ENCODE peak calls at places on chromosomes 4 and X, in ten cellular contexts. X, O, P, V, U, S, F, M, C and J are unnamed samples.
A peak's percentile ranks its signal among the peaks of the same experiment; 100 is the strongest.

GRCh38 chrX:53479295-53479694 is 45.1 kb upstream of the HSD17B10 start:
- DNase-seq in V (no peak), X (no peak), S (no peak), C (no peak), F (no peak), U (no peak), M (no peak), P (no peak), O (no peak), J (no peak)

GRCh38 chr4:6701371-6701770 is 7.7 kb downstream of the S100P start:
- DNase-seq in X (no peak), F (no peak), V (no peak), C (no peak), U (no peak), M (no peak), S (no peak), P (no peak), O (peak; percentile 75), J (no peak)

GRCh38 chrX:10165580-10166247 is 8.9 kb downstream of the CLCN4 start:
- DNase-seq in M (peak; percentile 38), V (no peak), C (no peak), P (no peak), O (no peak), S (no peak), X (no peak), F (no peak), U (no peak), J (no peak)

GRCh38 chr4:21181716-21182115 is 481.5 kb downstream of the PACRGL start:
- DNase-seq in S (no peak), C (no peak), F (no peak), P (no peak), U (no peak), O (no peak), M (no peak), V (no peak), X (no peak), J (no peak)

GRCh38 chr4:119715490-119716445 is 87.2 kb upstream of the PDE5A start:
- DNase-seq in X (no peak), P (no peak), S (no peak), C (no peak), U (no peak), O (no peak), M (no peak), F (no peak), V (no peak), J (no peak)

GRCh38 chrX:13627306-13627705 is 25.6 kb upstream of the TCEANC start:
- DNase-seq in S (no peak), X (no peak), M (no peak), V (no peak), U (no peak), F (no peak), P (no peak), O (no peak), C (no peak), J (no peak)

GRCh38 chr4:153419029-153419428 is 47.1 kb upstream of the TMEM131L start:
- DNase-seq in S (no peak), M (no peak), F (no peak), V (no peak), C (no peak), X (no peak), U (no peak), O (no peak), P (no peak), J (no peak)

GRCh38 chr4:47488706-47489105 is 3.6 kb downstream of the ATP10D start:
- DNase-seq in M (no peak), P (no peak), U (no peak), F (no peak), V (no peak), C (no peak), S (no peak), X (no peak), O (no peak), J (no peak)

GRCh38 chrX:53357799-53358530 is 64.5 kb downstream of the SMC1A start:
- DNase-seq in C (no peak), U (no peak), F (no peak), S (no peak), X (no peak), P (no peak), M (no peak), V (no peak), O (no peak), J (no peak)

GRCh38 chr4:118738999-118739690 is 54.0 kb downstream of the METTL14 start:
- DNase-seq in M (no peak), O (no peak), X (no peak), S (no peak), F (no peak), U (no peak), P (no peak), C (no peak), V (no peak), J (no peak)

GRCh38 chrX:18607966-18608365 is 63.9 kb downstream of the RS1 start:
- DNase-seq in M (no peak), F (no peak), U (no peak), P (no peak), V (no peak), O (no peak), X (no peak), S (no peak), C (no peak), J (no peak)

GRCh38 chrX:23434356-23434884 is 99.8 kb downstream of the PTCHD1 start:
- DNase-seq in M (peak; percentile 84), C (peak; percentile 63), F (no peak), V (peak; percentile 81), P (peak; percentile 77), S (peak; percentile 37), O (no peak), U (no peak), X (peak; percentile 90), J (no peak)

GRCh38 chr4:55851885-55852284 is 1.6 kb upstream of the EXOC1 start:
- DNase-seq in M (no peak), U (no peak), S (no peak), X (no peak), C (no peak), P (no peak), V (no peak), O (no peak), F (no peak), J (no peak)

GRCh38 chr4:40423735-40424134 is 88.6 kb downstream of the CHRNA9 start:
- DNase-seq in U (no peak), X (no peak), P (no peak), M (no peak), C (no peak), S (no peak), V (no peak), O (no peak), F (no peak), J (no peak)

GRCh38 chrX:35339796-35340195 is 397.2 kb downstream of the FAM47B start:
- DNase-seq in F (no peak), X (no peak), U (no peak), O (no peak), V (no peak), P (no peak), C (no peak), M (no peak), S (no peak), J (no peak)

GRCh38 chr4:19455196-19455595 is 796.5 kb upstream of the SLIT2 start:
- DNase-seq in V (no peak), M (no peak), O (no peak), X (no peak), P (no peak), F (no peak), S (no peak), C (no peak), U (no peak), J (no peak)

DNA sequence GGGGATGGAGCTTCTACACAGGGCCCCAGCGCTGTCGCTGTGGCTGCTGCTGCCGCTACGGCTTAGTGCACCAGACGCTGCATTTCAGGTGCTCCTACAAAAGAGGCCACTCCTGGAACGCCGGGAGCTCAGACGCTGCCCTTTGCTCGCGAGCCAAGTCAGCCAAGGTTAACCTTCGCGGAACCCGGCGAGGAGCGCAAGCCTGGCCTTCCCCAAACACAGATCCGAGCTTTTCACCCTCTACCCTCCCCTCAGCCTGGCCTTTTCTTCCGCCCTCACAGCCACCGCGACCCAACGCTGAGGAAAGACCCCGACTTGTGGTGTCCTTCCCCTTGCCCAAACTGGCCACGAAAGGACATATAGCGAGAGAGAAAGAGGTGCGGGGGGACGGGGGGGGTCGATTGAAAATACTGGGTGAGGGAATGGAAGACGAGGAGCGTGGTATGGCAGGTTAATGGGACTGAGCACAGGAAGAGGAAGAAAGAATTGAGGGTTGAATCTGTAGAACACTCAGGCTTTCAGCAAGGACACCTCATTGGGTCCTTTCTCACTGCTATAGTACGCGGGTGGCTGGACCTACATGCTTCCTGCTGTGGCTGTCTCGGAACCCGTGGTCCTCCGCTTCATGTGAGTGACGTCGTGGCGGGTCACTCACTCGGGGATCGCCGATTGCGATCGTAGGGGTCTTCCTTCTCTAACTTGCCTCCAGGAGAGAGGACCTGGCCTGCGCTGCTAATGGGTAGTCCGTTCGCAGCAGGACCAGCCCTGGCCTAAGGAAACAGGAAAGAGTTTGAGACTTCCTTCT is at the start of the genes AIMP1 and TBCK:
- DNase-seq in U (peak; percentile 41), V (peak; percentile 94), X (peak; percentile 97), O (peak; percentile 96), P (peak; percentile 83), M (peak; percentile 87), S (peak; percentile 89), F (peak; percentile 52), C (peak; percentile 88), J (peak; percentile 50)
- TF ChIP-seq POLR2A in U (peak; percentile 87), V (peak; percentile 89), X (peak; percentile 73), O (peak; percentile 44), P (peak; percentile 94), M (peak; percentile 77), S (peak; percentile 64), F (peak; percentile 63), C (peak; percentile 45), J (peak; percentile 69)

GRCh38 chrX:15335135-15336022 is at the start of gene PIGA:
- DNase-seq in C (peak; percentile 93), F (peak; percentile 92), O (peak; percentile 97), V (peak; percentile 96), U (peak; percentile 74), M (peak; percentile 94), S (peak; percentile 91), X (peak; percentile 98), P (peak; percentile 95), J (peak; percentile 45)
- TF ChIP-seq POLR2A in C (peak; percentile 71), F (peak; percentile 54), O (no peak), V (peak; percentile 84), U (peak; percentile 63), M (peak; percentile 85), S (peak; percentile 95), X (no peak), P (peak; percentile 99), J (peak; percentile 78)

DNA sequence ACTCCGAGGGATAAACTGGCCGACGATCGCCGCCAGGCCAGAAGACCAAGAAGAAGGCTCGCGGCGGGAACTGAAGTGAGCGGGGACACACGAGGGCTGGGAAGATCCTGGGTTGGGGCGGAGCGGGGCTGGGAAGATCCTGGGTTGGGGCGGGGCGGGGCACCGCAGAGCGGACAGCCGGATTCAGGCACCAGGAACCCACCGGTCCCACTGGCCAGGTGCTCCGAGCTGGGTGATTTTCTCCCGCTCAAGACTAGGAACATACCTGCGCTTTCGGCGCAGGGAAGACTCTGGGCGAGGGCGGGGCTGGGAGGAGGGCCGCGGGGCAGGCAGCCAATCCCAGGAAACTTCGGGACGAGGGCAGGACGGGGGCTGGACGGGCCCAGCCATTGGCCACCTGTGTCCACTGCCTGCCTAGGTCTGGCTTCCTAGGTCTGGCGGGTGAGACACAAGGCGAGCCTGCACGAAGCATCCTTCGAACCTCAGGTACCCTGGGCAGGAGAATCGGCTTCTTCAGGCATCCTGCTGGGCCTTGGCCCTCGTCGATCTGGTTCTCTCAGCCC is at the start of gene ERVMER34-1:
- DNase-seq in X (no peak), F (peak; percentile 39), V (no peak), S (peak; percentile 41), M (peak; percentile 83), U (no peak), P (peak; percentile 84), O (no peak), C (peak; percentile 72), J (no peak)
- TF ChIP-seq POLR2A in X (no peak), F (no peak), V (no peak), S (no peak), M (no peak), U (no peak), P (peak; percentile 41), O (no peak), C (no peak), J (no peak)

GRCh38 chrX:132023117-132023895 is at the start of gene STK26:
- DNase-seq in U (peak; percentile 43), O (peak; percentile 95), C (peak; percentile 55), S (peak; percentile 57), X (peak; percentile 92), V (peak; percentile 84), P (peak; percentile 72), F (peak; percentile 48), M (peak; percentile 79), J (peak; percentile 67)
- TF ChIP-seq POLR2A in U (peak; percentile 57), O (peak; percentile 5), C (no peak), S (peak; percentile 25), X (no peak), V (peak; percentile 26), P (peak; percentile 75), F (peak; percentile 65), M (no peak), J (peak; percentile 77)